ENCODE peak calls at places on chromosomes 12 and 14, in six cellular contexts. One of them, this sample, is unnamed.

GRCh38 chr14:44657688-44658388 is 150.8 kb upstream of the FSCB start:
- DNase-seq in memory B cell: no peak
- DNase-seq in astrocyte of the hippocampus: peak
- DNase-seq in ELR: peak
- DNase-seq in thyroid gland: peak
- DNase-seq in KBM-7: peak
- DNase-seq in this sample: peak

GRCh38 chr12:107650977-107651376 is 34.6 kb upstream of the PWP1 start:
- DNase-seq in memory B cell: no peak
- DNase-seq in astrocyte of the hippocampus: no peak
- DNase-seq in ELR: no peak
- DNase-seq in thyroid gland: no peak
- DNase-seq in KBM-7: no peak
- DNase-seq in this sample: no peak

GRCh38 chr14:30444451-30444850 is 114.5 kb upstream of the G2E3 start:
- DNase-seq in memory B cell: no peak
- DNase-seq in astrocyte of the hippocampus: no peak
- DNase-seq in ELR: no peak
- DNase-seq in thyroid gland: no peak
- DNase-seq in KBM-7: no peak
- DNase-seq in this sample: no peak

GRCh38 chr14:99522025-99522401 is 40.8 kb downstream of the CCNK start:
- DNase-seq in memory B cell: no peak
- DNase-seq in astrocyte of the hippocampus: no peak
- DNase-seq in ELR: no peak
- DNase-seq in thyroid gland: no peak
- DNase-seq in KBM-7: no peak
- DNase-seq in this sample: no peak

GRCh38 chr14:89908712-89909450 is 45.6 kb downstream of the EFCAB11 start:
- DNase-seq in memory B cell: no peak
- DNase-seq in astrocyte of the hippocampus: no peak
- DNase-seq in ELR: peak
- DNase-seq in thyroid gland: no peak
- DNase-seq in KBM-7: no peak
- DNase-seq in this sample: no peak

GRCh38 chr12:96237465-96238077 is 43.4 kb downstream of the ELK3 start:
- DNase-seq in memory B cell: no peak
- DNase-seq in astrocyte of the hippocampus: peak
- DNase-seq in ELR: peak
- DNase-seq in thyroid gland: no peak
- DNase-seq in KBM-7: peak
- DNase-seq in this sample: no peak

GRCh38 chr12:54421175-54421872 is 2.3 kb upstream of the ITGA5 start:
- DNase-seq in memory B cell: no peak
- DNase-seq in astrocyte of the hippocampus: no peak
- DNase-seq in ELR: peak
- DNase-seq in thyroid gland: no peak
- DNase-seq in KBM-7: no peak
- DNase-seq in this sample: no peak

GRCh38 chr14:74551903-74552371 is 58.4 kb downstream of the ISCA2 start:
- DNase-seq in memory B cell: no peak
- DNase-seq in astrocyte of the hippocampus: no peak
- DNase-seq in ELR: no peak
- DNase-seq in thyroid gland: peak
- DNase-seq in KBM-7: no peak
- DNase-seq in this sample: no peak

GRCh38 chr12:52233462-52234141 is 559 bp downstream of the KRT7 start:
- DNase-seq in memory B cell: no peak
- DNase-seq in astrocyte of the hippocampus: no peak
- DNase-seq in ELR: peak
- DNase-seq in thyroid gland: peak
- DNase-seq in KBM-7: no peak
- DNase-seq in this sample: no peak

This sample was measured in NCI-H1417 treated with DMSO at 0.1 percent for 48 hours.